ENCODE peak calls at places on chromosome 9, in seven cellular contexts. One of them, this sample, is unnamed.

GRCh38 chr9:109922617-109923260 is 142.7 kb downstream of the PALM2AKAP2 start:
- DNase-seq in HCT116: no peak
- DNase-seq in CD8-positive, alpha-beta T cell: no peak
- DNase-seq in CD4-positive, CD25-positive, alpha-beta regulatory T cell: no peak
- DNase-seq in cardiac muscle cell: no peak
- DNase-seq in right cardiac atrium: no peak
- DNase-seq in naive thymus-derived CD4-positive, alpha-beta T cell: no peak
- DNase-seq in this sample: no peak

GRCh38 chr9:126063326-126063725 is 263.3 kb upstream of the MVB12B start:
- DNase-seq in CD4-positive, CD25-positive, alpha-beta regulatory T cell: no peak
- DNase-seq in right cardiac atrium: no peak
- DNase-seq in HCT116: no peak
- DNase-seq in CD8-positive, alpha-beta T cell: no peak
- DNase-seq in naive thymus-derived CD4-positive, alpha-beta T cell: no peak
- DNase-seq in cardiac muscle cell: no peak
- DNase-seq in this sample: no peak

GRCh38 chr9:119322137-119322695 is 47.0 kb downstream of the BRINP1 start:
- DNase-seq in CD8-positive, alpha-beta T cell: no peak
- DNase-seq in HCT116: no peak
- DNase-seq in CD4-positive, CD25-positive, alpha-beta regulatory T cell: no peak
- DNase-seq in naive thymus-derived CD4-positive, alpha-beta T cell: no peak
- DNase-seq in right cardiac atrium: peak; percentile 61
- DNase-seq in cardiac muscle cell: peak; percentile 74
- DNase-seq in this sample: no peak

GRCh38 chr9:123335227-123335985 is 20.6 kb upstream of the CRB2 start:
- DNase-seq in right cardiac atrium: no peak
- DNase-seq in HCT116: no peak
- DNase-seq in cardiac muscle cell: peak; percentile 80
- DNase-seq in CD4-positive, CD25-positive, alpha-beta regulatory T cell: no peak
- DNase-seq in naive thymus-derived CD4-positive, alpha-beta T cell: no peak
- DNase-seq in CD8-positive, alpha-beta T cell: no peak
- DNase-seq in this sample: no peak

GRCh38 chr9:84773023-84773422 is 103.5 kb downstream of the NTRK2 start:
- DNase-seq in CD8-positive, alpha-beta T cell: no peak
- DNase-seq in cardiac muscle cell: no peak
- DNase-seq in HCT116: no peak
- DNase-seq in right cardiac atrium: no peak
- DNase-seq in CD4-positive, CD25-positive, alpha-beta regulatory T cell: no peak
- DNase-seq in naive thymus-derived CD4-positive, alpha-beta T cell: no peak
- DNase-seq in this sample: no peak

GRCh38 chr9:116380496-116380995 is 227.0 kb downstream of the PAPPA start:
- DNase-seq in CD4-positive, CD25-positive, alpha-beta regulatory T cell: no peak
- DNase-seq in right cardiac atrium: no peak
- DNase-seq in naive thymus-derived CD4-positive, alpha-beta T cell: no peak
- DNase-seq in HCT116: no peak
- DNase-seq in cardiac muscle cell: no peak
- DNase-seq in CD8-positive, alpha-beta T cell: no peak
- DNase-seq in this sample: no peak

GRCh38 chr9:83285836-83286235 is 222.9 kb upstream of the RASEF start:
- DNase-seq in right cardiac atrium: no peak
- DNase-seq in cardiac muscle cell: no peak
- DNase-seq in CD4-positive, CD25-positive, alpha-beta regulatory T cell: no peak
- DNase-seq in HCT116: no peak
- DNase-seq in CD8-positive, alpha-beta T cell: no peak
- DNase-seq in naive thymus-derived CD4-positive, alpha-beta T cell: no peak
- DNase-seq in this sample: peak; percentile 84

GRCh38 chr9:109705515-109705914 is 74.5 kb upstream of the PALM2AKAP2 start:
- DNase-seq in CD4-positive, CD25-positive, alpha-beta regulatory T cell: no peak
- DNase-seq in HCT116: peak; percentile 32
- DNase-seq in naive thymus-derived CD4-positive, alpha-beta T cell: no peak
- DNase-seq in CD8-positive, alpha-beta T cell: no peak
- DNase-seq in cardiac muscle cell: peak; percentile 30
- DNase-seq in right cardiac atrium: no peak
- DNase-seq in this sample: no peak

GRCh38 chr9:109821711-109822110 is 41.7 kb downstream of the PALM2AKAP2 start:
- DNase-seq in HCT116: no peak
- DNase-seq in right cardiac atrium: no peak
- DNase-seq in CD4-positive, CD25-positive, alpha-beta regulatory T cell: no peak
- DNase-seq in cardiac muscle cell: no peak
- DNase-seq in naive thymus-derived CD4-positive, alpha-beta T cell: no peak
- DNase-seq in CD8-positive, alpha-beta T cell: no peak
- DNase-seq in this sample: no peak

GRCh38 chr9:117919594-117919993 is 215.4 kb downstream of the TLR4 start:
- DNase-seq in right cardiac atrium: no peak
- DNase-seq in CD8-positive, alpha-beta T cell: no peak
- DNase-seq in HCT116: no peak
- DNase-seq in cardiac muscle cell: no peak
- DNase-seq in naive thymus-derived CD4-positive, alpha-beta T cell: no peak
- DNase-seq in CD4-positive, CD25-positive, alpha-beta regulatory T cell: no peak
- DNase-seq in this sample: no peak

GRCh38 chr9:107228648-107229047 is 54.4 kb upstream of the RAD23B start:
- DNase-seq in HCT116: no peak
- DNase-seq in right cardiac atrium: no peak
- DNase-seq in CD8-positive, alpha-beta T cell: no peak
- DNase-seq in cardiac muscle cell: no peak
- DNase-seq in CD4-positive, CD25-positive, alpha-beta regulatory T cell: no peak
- DNase-seq in naive thymus-derived CD4-positive, alpha-beta T cell: no peak
- DNase-seq in this sample: no peak

GRCh38 chr9:35489313-35490154 is at the start of gene RUSC2:
- DNase-seq in CD4-positive, CD25-positive, alpha-beta regulatory T cell: peak; percentile 21
- DNase-seq in CD8-positive, alpha-beta T cell: no peak
- DNase-seq in cardiac muscle cell: peak; percentile 97
- DNase-seq in naive thymus-derived CD4-positive, alpha-beta T cell: peak; percentile 21
- DNase-seq in right cardiac atrium: peak; percentile 94
- DNase-seq in HCT116: peak; percentile 68
- DNase-seq in this sample: peak; percentile 94

GRCh38 chr9:73039253-73039915 is 86.5 kb upstream of the ALDH1A1 start:
- DNase-seq in cardiac muscle cell: no peak
- DNase-seq in naive thymus-derived CD4-positive, alpha-beta T cell: no peak
- DNase-seq in CD8-positive, alpha-beta T cell: no peak
- DNase-seq in right cardiac atrium: peak; percentile 39
- DNase-seq in CD4-positive, CD25-positive, alpha-beta regulatory T cell: no peak
- DNase-seq in HCT116: no peak
- DNase-seq in this sample: no peak

GRCh38 chr9:79764377-79764776 is 192.6 kb downstream of the TLE4 start:
- DNase-seq in HCT116: no peak
- DNase-seq in CD4-positive, CD25-positive, alpha-beta regulatory T cell: no peak
- DNase-seq in right cardiac atrium: peak; percentile 68
- DNase-seq in cardiac muscle cell: no peak
- DNase-seq in naive thymus-derived CD4-positive, alpha-beta T cell: no peak
- DNase-seq in CD8-positive, alpha-beta T cell: no peak
- DNase-seq in this sample: no peak

GRCh38 chr9:16328349-16328748 is 542.1 kb downstream of the BNC2 start:
- DNase-seq in HCT116: no peak
- DNase-seq in right cardiac atrium: peak; percentile 79
- DNase-seq in naive thymus-derived CD4-positive, alpha-beta T cell: no peak
- DNase-seq in cardiac muscle cell: no peak
- DNase-seq in CD8-positive, alpha-beta T cell: no peak
- DNase-seq in CD4-positive, CD25-positive, alpha-beta regulatory T cell: no peak
- DNase-seq in this sample: no peak

GRCh38 chr9:107213561-107214028 is 69.5 kb upstream of the RAD23B start:
- DNase-seq in HCT116: peak; percentile 96
- DNase-seq in naive thymus-derived CD4-positive, alpha-beta T cell: no peak
- DNase-seq in right cardiac atrium: no peak
- DNase-seq in cardiac muscle cell: no peak
- DNase-seq in CD8-positive, alpha-beta T cell: peak; percentile 11
- DNase-seq in CD4-positive, CD25-positive, alpha-beta regulatory T cell: no peak
- DNase-seq in this sample: no peak

GRCh38 chr9:131025953-131026858 is 17.2 kb downstream of the LAMC3 start:
- DNase-seq in right cardiac atrium: peak; percentile 49
- DNase-seq in CD4-positive, CD25-positive, alpha-beta regulatory T cell: no peak
- DNase-seq in CD8-positive, alpha-beta T cell: no peak
- DNase-seq in naive thymus-derived CD4-positive, alpha-beta T cell: no peak
- DNase-seq in HCT116: no peak
- DNase-seq in cardiac muscle cell: no peak
- DNase-seq in this sample: no peak
- H3K27me3 ChIP-seq in right cardiac atrium: no peaks in the 10 kb centered on the region
- H3K27me3 ChIP-seq in CD4-positive, CD25-positive, alpha-beta regulatory T cell: no peaks in the 10 kb centered on the region
- H3K27me3 ChIP-seq in CD8-positive, alpha-beta T cell: no peaks in the 10 kb centered on the region
- H3K27me3 ChIP-seq in naive thymus-derived CD4-positive, alpha-beta T cell: no peaks in the 10 kb centered on the region
- H3K27me3 ChIP-seq in HCT116: no peaks in the 10 kb centered on the region
- H3K27me3 ChIP-seq in cardiac muscle cell: no peaks in the 10 kb centered on the region
- H3K27me3 ChIP-seq in this sample: no peaks in the 10 kb centered on the region

GRCh38 chr9:96555567-96556386 is 63.9 kb downstream of the CDC14B start:
- DNase-seq in CD8-positive, alpha-beta T cell: no peak
- DNase-seq in right cardiac atrium: no peak
- DNase-seq in CD4-positive, CD25-positive, alpha-beta regulatory T cell: no peak
- DNase-seq in cardiac muscle cell: peak; percentile 15
- DNase-seq in HCT116: no peak
- DNase-seq in naive thymus-derived CD4-positive, alpha-beta T cell: no peak
- DNase-seq in this sample: no peak

GRCh38 chr9:96556701-96557461 is 62.8 kb downstream of the CDC14B start:
- DNase-seq in CD4-positive, CD25-positive, alpha-beta regulatory T cell: no peak
- DNase-seq in cardiac muscle cell: peak; percentile 21
- DNase-seq in right cardiac atrium: no peak
- DNase-seq in naive thymus-derived CD4-positive, alpha-beta T cell: no peak
- DNase-seq in CD8-positive, alpha-beta T cell: no peak
- DNase-seq in HCT116: no peak
- DNase-seq in this sample: no peak

GRCh38 chr9:96557921-96558320 is 61.7 kb downstream of the CDC14B start:
- DNase-seq in cardiac muscle cell: no peak
- DNase-seq in CD8-positive, alpha-beta T cell: no peak
- DNase-seq in right cardiac atrium: no peak
- DNase-seq in naive thymus-derived CD4-positive, alpha-beta T cell: no peak
- DNase-seq in CD4-positive, CD25-positive, alpha-beta regulatory T cell: no peak
- DNase-seq in HCT116: no peak
- DNase-seq in this sample: no peak

GRCh38 chr9:96554801-96555566 is 64.7 kb downstream of the CDC14B start:
- DNase-seq in naive thymus-derived CD4-positive, alpha-beta T cell: no peak
- DNase-seq in HCT116: no peak
- DNase-seq in CD8-positive, alpha-beta T cell: no peak
- DNase-seq in CD4-positive, CD25-positive, alpha-beta regulatory T cell: no peak
- DNase-seq in right cardiac atrium: no peak
- DNase-seq in cardiac muscle cell: no peak
- DNase-seq in this sample: no peak

DNA sequence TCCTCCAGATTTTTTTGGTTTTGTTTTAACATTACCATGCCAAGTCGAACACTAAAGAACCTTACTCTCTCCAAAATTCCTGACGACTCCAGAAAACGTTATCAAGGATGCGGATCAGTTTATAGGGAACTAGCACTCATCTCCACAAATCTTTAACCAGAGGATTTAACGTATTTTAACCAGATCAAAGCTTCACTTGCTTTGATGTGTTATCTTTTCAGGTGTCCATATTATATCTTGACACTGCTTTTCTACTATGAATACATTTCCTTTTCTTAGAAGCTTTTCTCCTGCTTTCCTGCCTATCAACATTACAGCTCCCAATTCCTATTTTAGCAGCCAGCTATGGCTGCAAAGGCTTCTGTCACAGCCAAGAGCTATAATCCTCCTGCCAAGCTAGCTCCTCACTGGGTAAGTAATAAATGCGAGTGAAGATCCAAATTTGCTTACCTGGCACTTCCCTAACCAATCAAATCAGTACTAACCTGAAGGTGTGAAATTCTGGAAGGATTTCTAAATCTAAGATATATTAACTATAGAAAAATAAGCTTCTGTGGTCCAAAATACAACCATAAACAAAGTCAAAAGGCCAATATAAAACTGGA is 60.2 kb downstream of the CDC14B start:
- DNase-seq in CD4-positive, CD25-positive, alpha-beta regulatory T cell: no peak
- DNase-seq in naive thymus-derived CD4-positive, alpha-beta T cell: no peak
- DNase-seq in cardiac muscle cell: no peak
- DNase-seq in CD8-positive, alpha-beta T cell: no peak
- DNase-seq in right cardiac atrium: no peak
- DNase-seq in HCT116: no peak
- DNase-seq in this sample: no peak
- H3K27ac ChIP-seq in CD4-positive, CD25-positive, alpha-beta regulatory T cell: no peak overlapping the region
- H3K27ac ChIP-seq in naive thymus-derived CD4-positive, alpha-beta T cell: no peak overlapping the region
- H3K27ac ChIP-seq in cardiac muscle cell: peak overlapping the region; percentile 19
- H3K27ac ChIP-seq in CD8-positive, alpha-beta T cell: no peak overlapping the region
- H3K27ac ChIP-seq in right cardiac atrium: no peak overlapping the region
- H3K27ac ChIP-seq in HCT116: no peak overlapping the region
- H3K27ac ChIP-seq in this sample: no peak overlapping the region

GRCh38 chr9:130366072-130366471 is 78.7 kb upstream of the ASS1 start:
- DNase-seq in HCT116: no peak
- DNase-seq in right cardiac atrium: no peak
- DNase-seq in cardiac muscle cell: no peak
- DNase-seq in CD8-positive, alpha-beta T cell: no peak
- DNase-seq in naive thymus-derived CD4-positive, alpha-beta T cell: no peak
- DNase-seq in CD4-positive, CD25-positive, alpha-beta regulatory T cell: no peak
- DNase-seq in this sample: no peak

GRCh38 chr9:130365323-130365721 is 79.4 kb upstream of the ASS1 start:
- DNase-seq in HCT116: no peak
- DNase-seq in right cardiac atrium: no peak
- DNase-seq in naive thymus-derived CD4-positive, alpha-beta T cell: no peak
- DNase-seq in CD4-positive, CD25-positive, alpha-beta regulatory T cell: no peak
- DNase-seq in cardiac muscle cell: no peak
- DNase-seq in CD8-positive, alpha-beta T cell: no peak
- DNase-seq in this sample: no peak

GRCh38 chr9:130364619-130365322 is 80.0 kb upstream of the ASS1 start:
- DNase-seq in HCT116: no peak
- DNase-seq in naive thymus-derived CD4-positive, alpha-beta T cell: no peak
- DNase-seq in CD4-positive, CD25-positive, alpha-beta regulatory T cell: no peak
- DNase-seq in cardiac muscle cell: no peak
- DNase-seq in right cardiac atrium: no peak
- DNase-seq in CD8-positive, alpha-beta T cell: no peak
- DNase-seq in this sample: no peak

GRCh38 chr9:130368631-130369103 is 76.1 kb upstream of the ASS1 start:
- DNase-seq in CD4-positive, CD25-positive, alpha-beta regulatory T cell: no peak
- DNase-seq in HCT116: no peak
- DNase-seq in cardiac muscle cell: no peak
- DNase-seq in CD8-positive, alpha-beta T cell: no peak
- DNase-seq in right cardiac atrium: no peak
- DNase-seq in naive thymus-derived CD4-positive, alpha-beta T cell: no peak
- DNase-seq in this sample: no peak

GRCh38 chr9:130366888-130367550 is 77.7 kb upstream of the ASS1 start:
- DNase-seq in HCT116: no peak
- DNase-seq in cardiac muscle cell: no peak
- DNase-seq in CD8-positive, alpha-beta T cell: no peak
- DNase-seq in naive thymus-derived CD4-positive, alpha-beta T cell: no peak
- DNase-seq in right cardiac atrium: no peak
- DNase-seq in CD4-positive, CD25-positive, alpha-beta regulatory T cell: no peak
- DNase-seq in this sample: no peak
- H3K27me3 ChIP-seq in HCT116: no peaks in the 10 kb centered on the region
- H3K27me3 ChIP-seq in cardiac muscle cell: no peaks in the 10 kb centered on the region
- H3K27me3 ChIP-seq in CD8-positive, alpha-beta T cell: no peaks in the 10 kb centered on the region
- H3K27me3 ChIP-seq in naive thymus-derived CD4-positive, alpha-beta T cell: no peaks in the 10 kb centered on the region
- H3K27me3 ChIP-seq in right cardiac atrium: no peaks in the 10 kb centered on the region
- H3K27me3 ChIP-seq in CD4-positive, CD25-positive, alpha-beta regulatory T cell: no peaks in the 10 kb centered on the region
- H3K27me3 ChIP-seq in this sample: no peaks in the 10 kb centered on the region

GRCh38 chr9:134325813-134326753 is at the start of gene RXRA:
- DNase-seq in HCT116: no peak
- DNase-seq in cardiac muscle cell: peak; percentile 93
- DNase-seq in CD4-positive, CD25-positive, alpha-beta regulatory T cell: peak; percentile 59
- DNase-seq in naive thymus-derived CD4-positive, alpha-beta T cell: peak; percentile 73
- DNase-seq in CD8-positive, alpha-beta T cell: peak; percentile 52
- DNase-seq in right cardiac atrium: peak; percentile 95
- DNase-seq in this sample: no peak

GRCh38 chr9:134326754-134327526 is 685 bp downstream of the RXRA start:
- DNase-seq in cardiac muscle cell: peak; percentile 74
- DNase-seq in CD8-positive, alpha-beta T cell: no peak
- DNase-seq in right cardiac atrium: peak; percentile 76
- DNase-seq in CD4-positive, CD25-positive, alpha-beta regulatory T cell: no peak
- DNase-seq in naive thymus-derived CD4-positive, alpha-beta T cell: no peak
- DNase-seq in HCT116: no peak
- DNase-seq in this sample: no peak

GRCh38 chr9:134328841-134329575 is 2.8 kb downstream of the RXRA start:
- DNase-seq in cardiac muscle cell: peak; percentile 41
- DNase-seq in naive thymus-derived CD4-positive, alpha-beta T cell: no peak
- DNase-seq in HCT116: no peak
- DNase-seq in CD4-positive, CD25-positive, alpha-beta regulatory T cell: no peak
- DNase-seq in CD8-positive, alpha-beta T cell: no peak
- DNase-seq in right cardiac atrium: peak; percentile 87
- DNase-seq in this sample: no peak

GRCh38 chr9:134328341-134328840 is 2.1 kb downstream of the RXRA start:
- DNase-seq in CD8-positive, alpha-beta T cell: no peak
- DNase-seq in cardiac muscle cell: peak; percentile 38
- DNase-seq in right cardiac atrium: peak; percentile 67
- DNase-seq in HCT116: no peak
- DNase-seq in CD4-positive, CD25-positive, alpha-beta regulatory T cell: no peak
- DNase-seq in naive thymus-derived CD4-positive, alpha-beta T cell: no peak
- DNase-seq in this sample: no peak

GRCh38 chr9:134327671-134328231 is 1.5 kb downstream of the RXRA start:
- DNase-seq in cardiac muscle cell: no peak
- DNase-seq in CD4-positive, CD25-positive, alpha-beta regulatory T cell: no peak
- DNase-seq in naive thymus-derived CD4-positive, alpha-beta T cell: no peak
- DNase-seq in right cardiac atrium: peak; percentile 48
- DNase-seq in HCT116: no peak
- DNase-seq in CD8-positive, alpha-beta T cell: no peak
- DNase-seq in this sample: no peak
- H3K27ac ChIP-seq in cardiac muscle cell: peak overlapping the region; percentile 87
- H3K27ac ChIP-seq in CD4-positive, CD25-positive, alpha-beta regulatory T cell: no peak overlapping the region
- H3K27ac ChIP-seq in naive thymus-derived CD4-positive, alpha-beta T cell: no peak overlapping the region
- H3K27ac ChIP-seq in right cardiac atrium: peak overlapping the region; percentile 87
- H3K27ac ChIP-seq in HCT116: peak overlapping the region; percentile 78
- H3K27ac ChIP-seq in CD8-positive, alpha-beta T cell: no peak overlapping the region
- H3K27ac ChIP-seq in this sample: peak overlapping the region; percentile 85